ENCODE peak calls at places on chromosomes 4 and X, in seven cellular contexts. W, U, M, O, L, N and D are unnamed samples.
A peak's percentile ranks its signal among the peaks of the same experiment; 100 is the strongest.

GRCh38 chrX:16807548-16807947 is 21.3 kb downstream of the TXLNG start:
- DNase-seq in W (no peak), U (peak; percentile 48), M (no peak), O (no peak), L (no peak), N (peak; percentile 23), D (no peak)

GRCh38 chrX:85499400-85499799 is 119.9 kb upstream of the POF1B start:
- DNase-seq in W (no peak), U (no peak), M (no peak), O (no peak), L (no peak), N (no peak), D (no peak)

GRCh38 chrX:136528645-136529315 is 3.2 kb upstream of the VGLL1 start:
- DNase-seq in W (no peak), U (peak; percentile 40), M (no peak), O (no peak), L (no peak), N (no peak), D (no peak)

GRCh38 chrX:49999048-49999447 is 76.7 kb downstream of the CLCN5 start:
- DNase-seq in W (no peak), U (no peak), M (no peak), O (no peak), L (no peak), N (no peak), D (no peak)

GRCh38 chr4:148007303-148007702 is 275.4 kb downstream of the ARHGAP10 start:
- DNase-seq in W (no peak), U (no peak), M (no peak), O (no peak), L (no peak), N (no peak), D (no peak)

GRCh38 chr4:145178740-145179139 is 1.6 kb downstream of the OTUD4 start:
- DNase-seq in W (no peak), U (no peak), M (no peak), O (no peak), L (no peak), N (peak; percentile 17), D (no peak)

GRCh38 chr4:156374069-156374468 is 420.4 kb upstream of the CTSO start:
- DNase-seq in W (no peak), U (no peak), M (no peak), O (no peak), L (no peak), N (no peak), D (no peak)

GRCh38 chrX:27583976-27584375 is 6.2 kb upstream of the DCAF8L2 start:
- DNase-seq in W (no peak), U (no peak), M (no peak), O (no peak), L (no peak), N (no peak), D (no peak)

GRCh38 chrX:109889289-109890006 is 113.5 kb upstream of the TMEM164 start:
- DNase-seq in W (no peak), U (peak; percentile 11), M (no peak), O (no peak), L (no peak), N (no peak), D (no peak)

GRCh38 chrX:10756365-10756915 is 136.1 kb upstream of the MID1 start:
- DNase-seq in W (no peak), U (peak; percentile 19), M (no peak), O (no peak), L (no peak), N (no peak), D (no peak)

GRCh38 chr4:109276482-109277095 is 25.9 kb downstream of the COL25A1 start:
- DNase-seq in W (no peak), U (no peak), M (no peak), O (no peak), L (no peak), N (no peak), D (no peak)

GRCh38 chr4:182929296-182929695 is 12.1 kb upstream of the DCTD start:
- DNase-seq in W (no peak), U (no peak), M (no peak), O (no peak), L (no peak), N (no peak), D (no peak)

GRCh38 chr4:78509030-78509429 is 42.5 kb upstream of the ANXA3 start:
- DNase-seq in W (no peak), U (no peak), M (no peak), O (no peak), L (no peak), N (no peak), D (no peak)

GRCh38 chrX:25941087-25941486 is 197.1 kb upstream of the MAGEB18 start:
- DNase-seq in W (no peak), U (no peak), M (no peak), O (no peak), L (no peak), N (no peak), D (no peak)

GRCh38 chr4:27217261-27217769 is 356.7 kb downstream of the STIM2 start:
- DNase-seq in W (no peak), U (no peak), M (no peak), O (no peak), L (no peak), N (no peak), D (no peak)

DNA sequence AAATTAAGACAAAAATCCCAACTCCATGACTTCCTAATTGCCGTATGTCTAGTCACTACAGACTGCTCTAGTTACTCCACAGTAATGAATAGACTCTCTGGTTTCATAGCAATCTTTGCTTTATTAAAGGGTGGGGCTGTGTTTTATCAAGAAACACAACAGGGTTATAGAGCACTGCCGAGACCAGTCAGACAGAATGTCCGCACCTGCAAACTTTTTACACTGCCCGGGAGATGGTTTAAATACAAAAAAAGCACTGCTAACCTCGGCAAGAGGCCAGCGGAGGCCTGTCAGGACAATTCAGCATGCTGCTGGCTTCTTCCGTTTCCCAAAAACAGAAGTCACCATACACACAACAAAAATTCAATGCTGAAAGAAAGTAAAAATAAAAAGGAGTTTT is 67.4 kb downstream of the IRF2 start:
- DNase-seq in W (no peak), U (no peak), M (peak; percentile 62), O (no peak), L (no peak), N (no peak), D (no peak)
- H3K27ac ChIP-seq in W (peak overlapping the region; percentile 75), U (peak overlapping the region; percentile 21), M (peak overlapping the region; percentile 84), O (peak overlapping the region; percentile 29), L (peak overlapping the region; percentile 21), N (no peak overlapping the region), D (no peak overlapping the region)

GRCh38 chr4:52212751-52213150 is 161.6 kb downstream of the SPATA18 start:
- DNase-seq in W (no peak), U (no peak), M (no peak), O (no peak), L (no peak), N (peak; percentile 18), D (no peak)
- TF ChIP-seq POLR2AphosphoS5 in W (no peak), U (no peak), M (no peak), O (no peak), L (no peak), N (no peak), D (no peak)

GRCh38 chr4:1975391-1975801 is 33.4 kb downstream of the NELFA start:
- DNase-seq in W (no peak), U (no peak), M (no peak), O (peak; percentile 66), L (no peak), N (no peak), D (peak; percentile 59)
- H3K36me3 ChIP-seq in W (peaks cover 6% of the 10 kb centered on the region), U (peaks cover 8% of the 10 kb centered on the region), M (peaks cover 28% of the 10 kb centered on the region), O (peaks cover 77% of the 10 kb centered on the region), L (peaks cover 66% of the 10 kb centered on the region), N (peaks cover 68% of the 10 kb centered on the region), D (peaks cover 100% of the 10 kb centered on the region)

GRCh38 chr4:149768477-149768876 is 47.2 kb downstream of the IQCM start:
- DNase-seq in W (no peak), U (no peak), M (no peak), O (no peak), L (no peak), N (no peak), D (no peak)

GRCh38 chr4:149766135-149766534 is 49.5 kb downstream of the IQCM start:
- DNase-seq in W (no peak), U (no peak), M (no peak), O (no peak), L (no peak), N (no peak), D (no peak)

GRCh38 chr4:149765630-149766029 is 50.0 kb downstream of the IQCM start:
- DNase-seq in W (no peak), U (no peak), M (no peak), O (no peak), L (no peak), N (no peak), D (no peak)
- H3K27ac ChIP-seq in W (no peak overlapping the region), U (no peak overlapping the region), M (no peak overlapping the region), O (no peak overlapping the region), L (no peak overlapping the region), N (no peak overlapping the region), D (no peak overlapping the region)

DNA sequence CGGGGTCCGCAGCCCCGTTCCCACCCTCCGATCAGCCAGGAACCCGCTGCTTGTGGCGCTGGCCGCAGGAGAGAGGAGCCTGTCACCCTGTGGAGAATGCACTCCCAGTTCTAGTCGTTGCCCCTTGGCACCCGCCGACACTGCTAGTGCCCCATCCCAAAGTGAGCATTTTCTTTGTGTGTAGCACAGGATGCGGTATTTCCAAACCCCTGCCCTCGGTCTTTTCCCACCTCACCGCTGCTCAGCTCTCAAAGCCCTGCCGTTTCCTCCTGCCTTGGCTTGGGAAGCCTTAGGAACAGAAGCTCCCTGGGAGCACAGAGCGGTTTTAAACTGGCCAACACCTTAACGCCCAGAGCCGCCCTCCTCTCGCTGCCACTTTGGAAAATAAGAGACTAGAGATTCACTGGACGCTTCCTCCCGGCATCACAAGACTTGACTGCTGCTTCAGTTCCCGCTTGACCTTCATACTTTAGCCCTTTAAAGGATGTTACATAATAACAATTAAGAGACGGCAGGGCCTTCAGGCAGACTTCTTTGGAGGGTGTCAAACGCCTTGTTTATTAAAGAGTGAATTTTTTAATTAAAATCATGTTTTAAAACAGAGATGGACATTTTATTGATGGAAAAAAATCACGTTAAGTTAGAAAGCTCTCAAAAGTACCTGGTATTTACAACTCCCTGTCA is 843 bp downstream of the CYP4V2 start:
- DNase-seq in W (no peak), U (peak; percentile 73), M (peak; percentile 57), O (no peak), L (no peak), N (no peak), D (no peak)
- TF ChIP-seq POLR2AphosphoS5 in W (no peak), U (peak; percentile 39), M (peak; percentile 23), O (no peak), L (peak; percentile 3), N (no peak), D (peak; percentile 17)

GRCh38 chr4:76194325-76194724 is 19.3 kb downstream of the SCARB2 start:
- DNase-seq in W (no peak), U (no peak), M (no peak), O (no peak), L (no peak), N (no peak), D (no peak)
- H3K36me3 ChIP-seq in W (no peaks in the 10 kb centered on the region), U (peaks cover 7% of the 10 kb centered on the region), M (peaks cover 23% of the 10 kb centered on the region), O (peaks cover 37% of the 10 kb centered on the region), L (peaks cover 14% of the 10 kb centered on the region), N (peaks cover 22% of the 10 kb centered on the region), D (peaks cover 65% of the 10 kb centered on the region)

GRCh38 chr4:170414961-170415360 is 325.2 kb upstream of the AADAT start:
- DNase-seq in W (no peak), U (no peak), M (no peak), O (no peak), L (no peak), N (no peak), D (no peak)

GRCh38 chr4:170423137-170423536 is 333.4 kb upstream of the AADAT start:
- DNase-seq in W (no peak), U (no peak), M (no peak), O (no peak), L (no peak), N (no peak), D (no peak)

GRCh38 chr4:170420255-170420693 is 330.5 kb upstream of the AADAT start:
- DNase-seq in W (no peak), U (no peak), M (no peak), O (no peak), L (no peak), N (no peak), D (no peak)
- H3K27ac ChIP-seq in W (no peak overlapping the region), U (no peak overlapping the region), M (no peak overlapping the region), O (no peak overlapping the region), L (no peak overlapping the region), N (no peak overlapping the region), D (no peak overlapping the region)